ENCODE peak calls at places on chromosomes 4 and X, in four cellular contexts. K, Y, A and G are unnamed samples.
A peak's percentile ranks its signal among the peaks of the same experiment; 100 is the strongest.

GRCh38 chr4:8534129-8534528 is 46.1 kb upstream of the GPR78 start:
- DNase-seq in K (peak; percentile 58), Y (peak; percentile 23), A (no peak), G (peak; percentile 92)

GRCh38 chr4:185912779-185913178 is 100.8 kb upstream of the SORBS2 start:
- DNase-seq in K (no peak), Y (peak; percentile 7), A (no peak), G (peak; percentile 51)

GRCh38 chrX:70769659-70770232 is 138.8 kb downstream of the TEX11 start:
- DNase-seq in K (no peak), Y (peak; percentile 3), A (no peak), G (peak; percentile 43)

GRCh38 chr4:108060686-108061321 is 71.1 kb downstream of the HADH start:
- DNase-seq in K (no peak), Y (no peak), A (no peak), G (no peak)

GRCh38 chr4:137471895-137472294 is 60.4 kb downstream of the PCDH18 start:
- DNase-seq in K (peak; percentile 26), Y (no peak), A (no peak), G (peak; percentile 78)

GRCh38 chrX:70042399-70043371 is 7.1 kb downstream of the AWAT2 start:
- DNase-seq in K (no peak), Y (no peak), A (no peak), G (peak; percentile 47)

GRCh38 chr4:169275180-169275579 is 4.4 kb upstream of the SH3RF1 start:
- DNase-seq in K (no peak), Y (no peak), A (no peak), G (no peak)

GRCh38 chr4:141637565-141637964 is 1.2 kb downstream of the IL15 start:
- DNase-seq in K (peak; percentile 30), Y (no peak), A (no peak), G (peak; percentile 25)

GRCh38 chrX:115233497-115234219 is at the start of gene LRCH2:
- DNase-seq in K (peak; percentile 34), Y (peak; percentile 47), A (no peak), G (no peak)

GRCh38 chrX:72053508-72053907 is 78.2 kb downstream of the RTL5 start:
- DNase-seq in K (no peak), Y (no peak), A (no peak), G (no peak)

GRCh38 chr4:34720563-34720962 is 1523.8 kb downstream of the ARAP2 start:
- DNase-seq in K (peak; percentile 28), Y (peak; percentile 2), A (no peak), G (peak; percentile 55)

GRCh38 chr4:21327976-21328700 is 620.4 kb downstream of the KCNIP4 start:
- DNase-seq in K (no peak), Y (no peak), A (no peak), G (no peak)

GRCh38 chr4:78692815-78693156 is 83.4 kb upstream of the BMP2K start:
- DNase-seq in K (no peak), Y (no peak), A (no peak), G (no peak)

GRCh38 chr4:146338512-146338911 is 124.2 kb downstream of the REELD1 start:
- DNase-seq in K (no peak), Y (no peak), A (no peak), G (no peak)

GRCh38 chrX:134324359-134324758 is 87.4 kb downstream of the CCDC160 start:
- DNase-seq in K (no peak), Y (no peak), A (no peak), G (no peak)

DNA sequence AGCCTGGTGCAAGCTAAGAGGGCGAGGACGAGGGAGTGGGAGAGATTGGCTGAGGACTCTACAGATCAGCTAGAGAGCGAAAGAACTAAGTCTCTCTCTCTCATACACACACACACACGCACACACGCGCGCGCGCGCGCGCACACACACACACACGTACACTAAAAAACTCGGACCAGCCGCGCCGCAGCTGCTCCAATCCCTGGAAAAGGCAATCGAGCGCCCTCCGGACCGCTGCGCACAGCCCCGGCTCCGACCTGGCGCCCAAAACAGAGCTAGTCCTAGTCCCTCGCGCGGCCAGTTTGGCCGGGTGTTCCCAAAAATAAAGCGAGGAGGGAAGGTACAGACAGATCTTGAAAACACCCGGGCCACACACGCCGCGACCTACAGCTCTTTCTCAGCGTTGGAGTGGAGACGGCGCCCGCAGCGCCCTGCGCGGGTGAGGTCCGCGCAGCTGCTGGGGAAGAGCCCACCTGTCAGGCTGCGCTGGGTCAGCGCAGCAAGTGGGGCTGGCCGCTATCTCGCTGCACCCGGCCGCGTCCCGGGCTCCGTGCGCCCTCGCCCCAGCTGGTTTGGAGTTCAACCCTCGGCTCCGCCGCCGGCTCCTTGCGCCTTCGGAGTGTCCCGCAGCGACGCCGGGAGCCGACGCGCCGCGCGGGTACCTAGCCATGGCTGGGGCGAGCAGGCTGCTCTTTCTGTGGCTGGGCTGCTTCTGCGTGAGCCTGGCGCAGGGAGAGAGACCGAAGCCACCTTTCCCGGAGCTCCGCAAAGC is at the start of gene BMP3:
- DNase-seq in K (peak; percentile 35), Y (no peak), A (no peak), G (peak; percentile 54)
- TF ChIP-seq EZH2 in K (peak; percentile 76), Y (peak; percentile 43), A (no peak), G (no peak)

GRCh38 chrX:25019707-25020390 is 4.1 kb upstream of the ARX start:
- DNase-seq in K (no peak), Y (no peak), A (no peak), G (no peak)

GRCh38 chrX:25020391-25021131 is 4.8 kb upstream of the ARX start:
- DNase-seq in K (no peak), Y (no peak), A (no peak), G (no peak)

GRCh38 chrX:25023908-25024307 is 8.1 kb upstream of the ARX start:
- DNase-seq in K (no peak), Y (no peak), A (no peak), G (no peak)

GRCh38 chrX:25021132-25021498 is 5.3 kb upstream of the ARX start:
- DNase-seq in K (no peak), Y (no peak), A (no peak), G (no peak)

GRCh38 chrX:25022499-25023325 is 6.9 kb upstream of the ARX start:
- DNase-seq in K (no peak), Y (no peak), A (no peak), G (no peak)
- TF ChIP-seq EZH2 in K (peak; percentile 15), Y (peak; percentile 84), A (no peak), G (no peak)

GRCh38 chr4:2057382-2058065 is 1.6 kb upstream of the NAT8L start:
- DNase-seq in K (no peak), Y (no peak), A (no peak), G (no peak)
- TF ChIP-seq EZH2 in K (peak; percentile 38), Y (no peak), A (no peak), G (no peak)

GRCh38 chrX:362351-362750 is 24.4 kb downstream of the PPP2R3B start:
- DNase-seq in K (no peak), Y (no peak), A (no peak), G (no peak)
- TF ChIP-seq EZH2 in K (no peak), Y (no peak), A (no peak), G (no peak)

GRCh38 chr4:24244663-24245519 is 339.5 kb downstream of the DHX15 start:
- DNase-seq in K (peak; percentile 53), Y (no peak), A (no peak), G (no peak)

GRCh38 chr4:24248674-24249644 is 335.4 kb downstream of the DHX15 start:
- DNase-seq in K (no peak), Y (no peak), A (no peak), G (no peak)

DNA sequence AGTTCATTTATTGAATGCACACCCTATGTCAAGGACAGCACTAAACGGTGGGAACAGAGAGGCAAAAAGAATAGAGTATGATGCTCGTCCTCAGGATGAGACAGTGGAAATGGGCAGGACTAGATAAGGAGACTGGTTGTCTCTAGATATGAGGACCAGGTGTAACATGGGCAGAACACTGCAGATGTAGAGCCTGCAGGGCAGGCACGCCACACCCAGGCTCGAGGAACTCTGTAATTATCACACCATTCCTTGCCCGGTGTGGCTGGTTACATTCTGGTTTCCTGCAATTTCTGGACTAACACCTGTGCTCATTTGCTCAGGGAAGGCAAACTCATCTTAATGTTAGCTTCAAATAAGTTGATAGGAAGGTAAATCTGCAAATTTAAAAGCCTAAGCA is 334.4 kb downstream of the DHX15 start:
- DNase-seq in K (no peak), Y (no peak), A (no peak), G (no peak)
- TF ChIP-seq EZH2 in K (no peak), Y (no peak), A (no peak), G (no peak)